ENCODE peak calls at places on chromosomes 13 and 19, in ten cellular contexts. M is DND-41, V is prostate gland, B is esophagus muscularis mucosa, E is GM23338, O is PC-3, F is SJSA1, C is heart left ventricle, U is IMR-90, N is heart right ventricle. P is an unnamed sample.

GRCh38 chr13:38685974-38686571 is 804 bp upstream of the FREM2 start:
- DNase-seq in U (no peak), V (no peak), C (no peak), M (no peak), B (no peak), O (peak; percentile 26), E (peak; percentile 85), N (no peak), F (no peak), P (no peak)

GRCh38 chr19:13978721-13979191 is 26.4 kb downstream of the DCAF15 start:
- DNase-seq in E (no peak), F (no peak), O (no peak), B (no peak), N (no peak), V (no peak), M (no peak), U (no peak), C (no peak), P (no peak)

GRCh38 chr13:101514695-101515275 is 62.3 kb downstream of the ITGBL1 start:
- DNase-seq in O (peak; percentile 75), U (peak; percentile 68), M (peak; percentile 50), V (no peak), C (no peak), E (peak; percentile 76), B (no peak), F (no peak), N (peak; percentile 23), P (peak; percentile 9)

GRCh38 chr13:57633950-57634828 is 2.6 kb downstream of the PCDH17 start:
- DNase-seq in E (peak; percentile 74), F (no peak), U (no peak), V (no peak), C (peak; percentile 29), O (no peak), B (no peak), M (no peak), N (peak; percentile 20), P (no peak)

GRCh38 chr13:32001392-32001768 is 30.2 kb upstream of the FRY start:
- DNase-seq in F (no peak), M (peak; percentile 5), V (no peak), B (no peak), E (peak; percentile 74), U (peak; percentile 41), O (peak; percentile 60), C (peak; percentile 65), N (peak; percentile 58), P (no peak)

GRCh38 chr13:77136902-77137420 is 110.0 kb upstream of the FBXL3 start:
- DNase-seq in B (no peak), E (peak; percentile 17), N (no peak), C (no peak), V (no peak), U (peak; percentile 95), O (no peak), F (peak; percentile 60), M (no peak), P (no peak)

GRCh38 chr19:54149021-54149812 is 10.3 kb downstream of the LENG1 start:
- DNase-seq in U (no peak), F (no peak), C (no peak), V (no peak), M (no peak), O (no peak), N (no peak), B (no peak), E (no peak), P (no peak)

GRCh38 chr19:41000310-41000737 is 9.2 kb downstream of the CYP2B6 start:
- DNase-seq in B (no peak), O (peak; percentile 92), U (no peak), N (no peak), C (no peak), E (no peak), F (no peak), V (no peak), M (no peak), P (no peak)

GRCh38 chr13:101714195-101714594 is 261.7 kb downstream of the ITGBL1 start:
- DNase-seq in M (no peak), E (no peak), F (no peak), B (no peak), O (no peak), C (no peak), V (no peak), U (no peak), N (no peak), P (no peak)

GRCh38 chr19:38502410-38503143 is 69.1 kb downstream of the RYR1 start:
- DNase-seq in C (no peak), V (no peak), O (no peak), E (peak; percentile 37), N (no peak), U (no peak), F (no peak), M (no peak), B (no peak), P (no peak)

GRCh38 chr19:17788632-17789031 is 6.3 kb upstream of the B3GNT3 start:
- DNase-seq in V (no peak), C (no peak), O (no peak), N (no peak), M (no peak), B (no peak), F (no peak), U (no peak), E (no peak), P (no peak)

GRCh38 chr13:100668408-100668807 is 6.2 kb downstream of the TMTC4 start:
- DNase-seq in C (no peak), U (peak; percentile 17), N (no peak), E (no peak), F (peak; percentile 70), B (no peak), V (no peak), O (peak; percentile 23), M (no peak), P (no peak)

GRCh38 chr19:2814426-2814825 is 5.2 kb upstream of the ZNF554 start:
- DNase-seq in M (no peak), O (no peak), V (no peak), F (no peak), N (no peak), U (no peak), E (no peak), B (no peak), C (no peak), P (no peak)

GRCh38 chr19:2815191-2815614 is 4.5 kb upstream of the ZNF554 start:
- DNase-seq in U (no peak), M (no peak), O (no peak), N (no peak), V (no peak), E (no peak), F (no peak), C (no peak), B (no peak), P (no peak)

GRCh38 chr19:2815923-2816322 is 3.7 kb upstream of the ZNF554 start:
- DNase-seq in C (no peak), M (no peak), E (no peak), N (no peak), B (no peak), V (no peak), U (no peak), F (no peak), O (no peak), P (no peak)

GRCh38 chr19:2819540-2820111 is at the start of gene ZNF554:
- DNase-seq in U (peak; percentile 94), N (peak; percentile 96), B (peak; percentile 98), C (peak; percentile 98), O (peak; percentile 92), M (peak; percentile 97), E (peak; percentile 98), F (peak; percentile 97), V (peak; percentile 94), P (peak; percentile 99)

GRCh38 chr19:2816641-2817040 is 3.0 kb upstream of the ZNF554 start:
- DNase-seq in O (no peak), V (no peak), N (no peak), U (no peak), F (no peak), B (no peak), M (no peak), C (no peak), E (no peak), P (no peak)
- H3K4me1 ChIP-seq in O (no peaks in the 10 kb centered on the region), V (peaks cover 4% of the 10 kb centered on the region), N (peaks cover 19% of the 10 kb centered on the region), U (no peaks in the 10 kb centered on the region), F (peaks cover 5% of the 10 kb centered on the region), B (peaks cover 19% of the 10 kb centered on the region), M (peaks cover 19% of the 10 kb centered on the region), C (peaks cover 5% of the 10 kb centered on the region), E (no peaks in the 10 kb centered on the region), P (peaks cover 4% of the 10 kb centered on the region)

DNA sequence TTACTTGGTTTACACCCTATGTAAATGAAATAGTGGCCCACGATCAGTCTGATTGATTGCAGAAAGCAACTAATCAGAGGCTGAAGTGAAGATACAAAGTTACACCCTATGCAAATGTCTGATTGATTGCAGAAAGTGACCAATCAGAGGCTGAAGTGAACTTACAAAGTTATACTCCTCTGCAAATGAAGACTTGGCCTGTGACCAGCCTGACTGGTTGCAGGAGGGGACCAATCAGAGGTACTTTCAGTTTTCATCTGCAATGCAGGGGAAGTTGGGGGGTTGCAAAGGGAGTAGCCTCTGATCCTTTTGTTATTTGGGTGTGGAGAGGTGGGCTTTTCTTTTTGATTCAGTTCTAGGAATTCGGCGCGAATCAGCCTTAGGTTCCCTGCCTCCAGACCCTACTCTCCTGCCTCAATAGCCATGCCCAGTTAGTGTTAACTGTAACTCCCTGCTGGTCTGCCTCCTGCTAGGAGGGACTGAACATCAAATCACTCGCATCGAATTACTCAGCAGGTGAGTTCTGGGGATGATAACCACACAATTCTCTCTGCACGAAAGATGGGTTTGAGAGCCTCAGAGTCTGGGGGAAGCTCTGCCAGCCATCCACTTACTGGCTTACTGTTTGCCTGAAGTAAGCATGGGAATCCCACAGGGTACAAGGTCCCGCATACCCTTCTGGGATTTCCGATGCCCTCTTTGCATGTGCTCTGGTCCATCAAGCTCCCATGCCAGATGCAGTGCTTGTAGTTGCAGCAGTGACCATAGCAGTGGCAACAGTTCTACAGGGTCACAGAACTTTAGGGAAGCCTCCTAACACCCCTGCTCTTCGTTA is 7.5 kb downstream of the ARL11 start:
- DNase-seq in U (peak; percentile 43), F (no peak), V (no peak), O (no peak), N (peak; percentile 54), C (no peak), B (no peak), E (peak; percentile 89), M (peak; percentile 12), P (peak; percentile 61)
- H3K4me3 ChIP-seq in U (no peak overlapping the region), F (peak overlapping the region; percentile 23), V (no peak overlapping the region), O (no peak overlapping the region), N (no peak overlapping the region), C (peak overlapping the region; percentile 21), B (peak overlapping the region; percentile 23), E (peak overlapping the region; percentile 44), M (no peak overlapping the region), P (peak overlapping the region; percentile 1)

GRCh38 chr13:21014139-21014665 is 47.2 kb downstream of the LATS2 start:
- DNase-seq in E (no peak), M (no peak), U (no peak), V (no peak), C (no peak), N (no peak), O (no peak), F (no peak), B (no peak), P (no peak)
- H3K4me1 ChIP-seq in E (peaks cover 6% of the 10 kb centered on the region), M (no peaks in the 10 kb centered on the region), U (peaks cover 44% of the 10 kb centered on the region), V (peaks cover 33% of the 10 kb centered on the region), C (peaks cover 40% of the 10 kb centered on the region), N (peaks cover 96% of the 10 kb centered on the region), O (peaks cover 48% of the 10 kb centered on the region), F (peaks cover 69% of the 10 kb centered on the region), B (peaks cover 100% of the 10 kb centered on the region), P (no peaks in the 10 kb centered on the region)

DNA sequence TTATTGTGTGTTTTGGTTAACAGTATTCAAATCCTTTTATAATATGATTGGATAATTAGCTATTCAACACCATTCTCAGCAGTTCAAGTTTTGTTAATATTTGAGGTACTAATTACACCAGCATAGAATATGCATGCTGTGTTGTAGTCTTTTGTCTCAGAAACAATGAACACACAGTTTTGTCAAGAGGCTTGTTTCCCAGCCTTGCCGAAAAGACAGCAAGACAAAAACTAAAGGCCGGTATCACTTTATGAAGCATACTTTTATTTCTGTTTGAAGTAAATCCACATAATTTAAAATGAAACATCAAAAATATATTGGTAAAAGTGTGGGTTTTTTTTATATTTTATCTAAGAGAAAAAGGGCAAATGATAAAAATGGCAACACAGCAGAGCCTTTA is 7.5 kb downstream of the GPR180 start:
- DNase-seq in O (no peak), C (no peak), B (no peak), E (no peak), N (no peak), U (no peak), V (no peak), F (no peak), M (no peak), P (no peak)
- H3K4me3 ChIP-seq in O (no peak overlapping the region), C (no peak overlapping the region), B (no peak overlapping the region), E (no peak overlapping the region), N (no peak overlapping the region), U (no peak overlapping the region), V (no peak overlapping the region), F (no peak overlapping the region), M (no peak overlapping the region), P (no peak overlapping the region)

P was measured in naive thymus-derived CD4-positive, alpha-beta T cell.